ENCODE peak calls at places on chromosomes 5 and 9, in seven cellular contexts. Y is AG10803, E is transverse colon, U is fibroblast of lung, R is right atrium auricular region, I is astrocyte of the spinal cord, H is tibial nerve. X is an unnamed sample.

GRCh38 chr9:131382850-131383729 is 10.8 kb upstream of the PRRC2B start:
- DNase-seq in Y (peak), E (no peak), U (peak), R (peak), I (peak), H (no peak), X (peak)

GRCh38 chr5:124139477-124139876 is 607.0 kb downstream of the ZNF608 start:
- DNase-seq in Y (no peak), E (no peak), U (no peak), R (no peak), I (no peak), H (no peak), X (no peak)

GRCh38 chr5:102545175-102545574 is 46.4 kb upstream of the SLCO6A1 start:
- DNase-seq in Y (no peak), E (no peak), U (no peak), R (no peak), I (no peak), H (no peak), X (peak)

GRCh38 chr9:121678501-121679022 is 27.1 kb downstream of the DAB2IP start:
- DNase-seq in Y (no peak), E (no peak), U (no peak), R (no peak), I (no peak), H (no peak), X (no peak)

GRCh38 chr5:74392698-74393431 is 247.7 kb downstream of the ENC1 start:
- DNase-seq in Y (no peak), E (no peak), U (peak), R (no peak), I (peak), H (no peak), X (no peak)

GRCh38 chr5:174920906-174921550 is 196.6 kb downstream of the MSX2 start:
- DNase-seq in Y (no peak), E (no peak), U (peak), R (no peak), I (no peak), H (no peak), X (no peak)

GRCh38 chr5:99191181-99191775 is 262.5 kb upstream of the CHD1 start:
- DNase-seq in Y (no peak), E (no peak), U (peak), R (no peak), I (peak), H (no peak), X (no peak)

GRCh38 chr9:129596541-129597328 is 24.2 kb downstream of the C9orf50 start:
- DNase-seq in Y (peak), E (peak), U (peak), R (peak), I (peak), H (peak), X (no peak)

GRCh38 chr5:38660194-38660668 is 103.8 kb upstream of the LIFR start:
- DNase-seq in Y (no peak), E (no peak), U (no peak), R (no peak), I (no peak), H (no peak), X (peak)

GRCh38 chr5:180201051-180201987 is 7.7 kb downstream of the RASGEF1C start:
- DNase-seq in Y (no peak), E (no peak), U (no peak), R (no peak), I (no peak), H (no peak), X (peak)

GRCh38 chr5:64026493-64026892 is 64.2 kb upstream of the HTR1A start:
- DNase-seq in Y (no peak), E (no peak), U (no peak), R (no peak), I (no peak), H (no peak), X (no peak)

GRCh38 chr5:16617272-16617973 is 626 bp upstream of the RETREG1 start:
- DNase-seq in Y (no peak), E (peak), U (no peak), R (no peak), I (no peak), H (no peak), X (no peak)

GRCh38 chr5:73678807-73679206 is 52.8 kb downstream of the ARHGEF28 start:
- DNase-seq in Y (no peak), E (no peak), U (no peak), R (no peak), I (no peak), H (no peak), X (no peak)

GRCh38 chr5:95102687-95103086 is 182.2 kb downstream of the MCTP1 start:
- DNase-seq in Y (no peak), E (no peak), U (no peak), R (no peak), I (no peak), H (no peak), X (no peak)

GRCh38 chr5:125002727-125003598 is 256.5 kb upstream of the ZNF608 start:
- DNase-seq in Y (no peak), E (no peak), U (peak), R (no peak), I (no peak), H (no peak), X (no peak)

GRCh38 chr5:73729329-73729728 is 103.3 kb downstream of the ARHGEF28 start:
- DNase-seq in Y (no peak), E (no peak), U (no peak), R (no peak), I (no peak), H (no peak), X (no peak)

GRCh38 chr5:38608877-38609276 is 52.4 kb upstream of the LIFR start:
- DNase-seq in Y (no peak), E (no peak), U (no peak), R (no peak), I (no peak), H (no peak), X (no peak)

GRCh38 chr5:180803181-180804128 is 849 bp upstream of the MGAT1 start:
- DNase-seq in Y (peak), E (peak), U (no peak), R (peak), I (peak), H (peak), X (peak)

GRCh38 chr9:3441197-3441816 is 84.5 kb downstream of the RFX3 start:
- DNase-seq in Y (peak), E (peak), U (peak), R (no peak), I (peak), H (peak), X (peak)

GRCh38 chr9:75482566-75482965 is 394.3 kb downstream of the OSTF1 start:
- DNase-seq in Y (no peak), E (no peak), U (no peak), R (no peak), I (no peak), H (no peak), X (no peak)

GRCh38 chr5:167608708-167609272 is 682.7 kb upstream of the WWC1 start:
- DNase-seq in Y (no peak), E (no peak), U (no peak), R (no peak), I (no peak), H (no peak), X (no peak)

GRCh38 chr5:14036514-14036913 is 92.0 kb upstream of the DNAH5 start:
- DNase-seq in Y (peak), E (no peak), U (peak), R (no peak), I (no peak), H (no peak), X (no peak)

GRCh38 chr5:137792291-137792690 is 38.1 kb upstream of the HNRNPA0 start:
- DNase-seq in Y (no peak), E (no peak), U (no peak), R (no peak), I (no peak), H (no peak), X (no peak)

GRCh38 chr5:124662261-124662781 is 84.1 kb downstream of the ZNF608 start:
- DNase-seq in Y (no peak), E (peak), U (no peak), R (no peak), I (no peak), H (no peak), X (no peak)

GRCh38 chr9:79129865-79130480 is 441.8 kb upstream of the TLE4 start:
- DNase-seq in Y (peak), E (peak), U (peak), R (no peak), I (peak), H (peak), X (peak)

GRCh38 chr9:129838707-129839259 is 3.5 kb downstream of the USP20 start:
- DNase-seq in Y (peak), E (no peak), U (peak), R (no peak), I (peak), H (no peak), X (no peak)

GRCh38 chr9:137295313-137296213 is 6.5 kb downstream of the NRARP start:
- DNase-seq in Y (no peak), E (peak), U (no peak), R (no peak), I (no peak), H (no peak), X (peak)

GRCh38 chr9:121034529-121034928 is 15.5 kb downstream of the C5 start:
- DNase-seq in Y (no peak), E (no peak), U (no peak), R (no peak), I (no peak), H (no peak), X (no peak)

GRCh38 chr9:100652850-100653249 is 75.0 kb downstream of the CAVIN4 start:
- DNase-seq in Y (no peak), E (no peak), U (peak), R (no peak), I (no peak), H (no peak), X (no peak)

GRCh38 chr9:84554069-84554659 is 115.4 kb upstream of the NTRK2 start:
- DNase-seq in Y (no peak), E (no peak), U (no peak), R (no peak), I (no peak), H (no peak), X (no peak)

GRCh38 chr9:75432888-75433287 is 344.6 kb downstream of the OSTF1 start:
- DNase-seq in Y (no peak), E (no peak), U (no peak), R (no peak), I (no peak), H (peak), X (no peak)

GRCh38 chr9:69970001-69970531 is 73.6 kb upstream of the MAMDC2 start:
- DNase-seq in Y (no peak), E (no peak), U (no peak), R (no peak), I (no peak), H (no peak), X (no peak)

GRCh38 chr5:65299841-65300240 is 181.9 kb downstream of the ADAMTS6 start:
- DNase-seq in Y (peak), E (no peak), U (peak), R (no peak), I (peak), H (no peak), X (no peak)

GRCh38 chr9:99998266-99998665 is 91.8 kb downstream of the STX17 start:
- DNase-seq in Y (no peak), E (no peak), U (no peak), R (no peak), I (no peak), H (no peak), X (no peak)

GRCh38 chr5:102421647-102422046 is 77.2 kb downstream of the SLCO6A1 start:
- DNase-seq in Y (no peak), E (no peak), U (no peak), R (no peak), I (no peak), H (no peak), X (peak)

GRCh38 chr9:69347607-69348006 is 22.6 kb downstream of the ENTREP1 start:
- DNase-seq in Y (no peak), E (no peak), U (no peak), R (no peak), I (no peak), H (no peak), X (no peak)

GRCh38 chr9:88772602-88773001 is 218.7 kb upstream of the S1PR3 start:
- DNase-seq in Y (no peak), E (no peak), U (peak), R (no peak), I (no peak), H (no peak), X (no peak)

GRCh38 chr9:123132696-123133095 is 99.2 kb downstream of the GPR21 start:
- DNase-seq in Y (no peak), E (no peak), U (no peak), R (no peak), I (no peak), H (no peak), X (no peak)

GRCh38 chr9:114371986-114372917 is 15.5 kb downstream of the AKNA start:
- DNase-seq in Y (no peak), E (peak), U (peak), R (no peak), I (no peak), H (no peak), X (no peak)

GRCh38 chr5:150774145-150774544 is 4.4 kb upstream of the SMIM3 start:
- DNase-seq in Y (peak), E (no peak), U (peak), R (no peak), I (peak), H (no peak), X (no peak)
- H3K4me3 ChIP-seq in Y (no peak), E (no peak), U (no peak), R (no peak), I (no peak), H (no peak), X (no peak)

GRCh38 chr5:88452820-88453219 is 184.2 kb upstream of the TMEM161B start:
- DNase-seq in Y (no peak), E (no peak), U (peak), R (no peak), I (peak), H (no peak), X (no peak)
- H3K4me3 ChIP-seq in Y (no peak), E (no peak), U (no peak), R (no peak), I (no peak), H (no peak), X (no peak)

GRCh38 chr5:1100652-1101574 is 10.9 kb downstream of the SLC12A7 start:
- DNase-seq in Y (no peak), E (no peak), U (no peak), R (no peak), I (no peak), H (no peak), X (no peak)
- H3K4me3 ChIP-seq in Y (no peak), E (no peak), U (no peak), R (no peak), I (no peak), H (no peak), X (no peak)

GRCh38 chr5:172451771-172452197 is 2.5 kb downstream of the SH3PXD2B start:
- DNase-seq in Y (peak), E (peak), U (peak), R (no peak), I (peak), H (peak), X (peak)

GRCh38 chr5:172448999-172449398 is 5.3 kb downstream of the SH3PXD2B start:
- DNase-seq in Y (no peak), E (no peak), U (no peak), R (no peak), I (no peak), H (no peak), X (no peak)

GRCh38 chr5:172450861-172451695 is 3.2 kb downstream of the SH3PXD2B start:
- DNase-seq in Y (peak), E (peak), U (no peak), R (no peak), I (no peak), H (no peak), X (peak)

GRCh38 chr5:172452398-172453205 is 1.7 kb downstream of the SH3PXD2B start:
- DNase-seq in Y (peak), E (peak), U (peak), R (no peak), I (peak), H (peak), X (peak)

DNA sequence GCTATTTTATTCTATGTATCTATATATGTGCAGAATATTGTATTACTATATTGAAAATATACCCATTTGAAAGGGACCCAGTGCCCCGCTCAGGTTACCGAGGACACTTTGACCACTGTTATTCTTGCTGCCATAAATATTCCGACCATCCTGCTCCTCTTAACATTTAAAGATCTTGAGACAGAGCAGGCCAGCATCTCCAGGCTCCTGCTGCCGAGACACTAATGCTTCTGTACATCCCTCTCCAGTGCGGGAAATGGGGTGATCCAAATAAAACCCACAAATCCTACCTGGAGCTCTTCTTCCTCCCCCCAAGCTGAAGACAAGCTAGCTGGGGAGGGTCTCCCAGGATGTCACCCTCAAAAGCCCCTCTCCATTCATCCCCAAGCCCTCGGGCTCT is 3.9 kb downstream of the SH3PXD2B start:
- DNase-seq in Y (no peak), E (no peak), U (no peak), R (no peak), I (no peak), H (no peak), X (no peak)
- H3K4me3 ChIP-seq in Y (no peak), E (no peak), U (no peak), R (no peak), I (no peak), H (no peak), X (no peak)

DNA sequence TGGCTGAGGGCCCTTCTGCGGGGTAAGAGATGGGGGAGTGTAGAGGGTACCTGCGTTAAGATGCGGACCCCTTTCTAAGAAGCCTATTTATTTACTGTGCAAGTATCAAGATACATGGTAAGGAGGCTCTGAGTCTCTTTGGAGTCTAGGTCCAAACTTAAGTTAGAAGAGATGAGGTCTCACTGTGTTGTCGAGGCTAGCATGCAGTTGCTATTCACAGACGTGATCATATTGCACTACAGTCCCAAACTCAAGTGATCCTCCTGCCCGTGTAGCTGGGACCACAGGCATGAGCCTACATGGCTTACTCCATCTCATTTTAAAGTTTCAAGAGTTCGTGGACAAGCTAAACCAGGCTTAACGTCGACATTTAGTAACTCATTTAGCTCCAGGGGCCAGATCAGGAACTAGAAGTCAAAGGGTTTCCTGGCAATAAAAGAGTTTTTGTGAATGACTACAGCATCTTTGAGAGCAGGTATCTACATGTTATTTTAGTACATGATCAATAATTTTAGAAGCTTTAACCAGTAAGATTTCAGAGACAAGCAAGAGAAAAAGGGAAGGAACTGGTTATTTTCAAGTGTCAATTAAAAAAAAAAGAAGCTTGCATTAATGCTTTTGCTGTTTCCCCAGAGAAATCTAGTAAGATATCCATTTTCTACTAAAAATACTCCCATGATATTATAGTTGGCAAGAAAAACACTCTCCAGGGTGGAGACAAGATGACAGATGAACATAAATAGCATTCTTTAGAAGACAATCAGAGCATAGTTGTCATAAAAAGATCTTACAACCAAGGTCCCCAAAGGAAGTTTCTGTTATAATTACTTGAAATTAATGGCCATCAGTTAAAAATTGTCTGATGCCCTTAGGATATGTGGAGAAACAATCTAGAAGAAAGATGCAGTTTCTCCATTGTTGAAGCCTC is 141.3 kb downstream of the SCAMP1 start:
- DNase-seq in Y (peak), E (no peak), U (peak), R (no peak), I (peak), H (no peak), X (no peak)
- H3K4me3 ChIP-seq in Y (no peak), E (no peak), U (no peak), R (no peak), I (no peak), H (no peak), X (no peak)

GRCh38 chr9:133584167-133584558 is 25.0 kb downstream of the FAM163B start:
- DNase-seq in Y (no peak), E (no peak), U (no peak), R (no peak), I (no peak), H (no peak), X (no peak)
- H3K4me3 ChIP-seq in Y (no peak), E (no peak), U (no peak), R (no peak), I (no peak), H (no peak), X (no peak)

X was measured in A673.